ENCODE peak calls at places on chromosomes 13 and 19, in four cellular contexts. R, B, Z and T are unnamed samples. For H4K20me1, the result is how much of the 10 kb centered on the place peaks cover.

GRCh38 chr19:50719566-50719965 is at the start of gene SHANK1:
- DNase-seq in Z (no peak), R (no peak), B (peak), T (peak)

GRCh38 chr13:22926176-22927007 is 254.4 kb upstream of the SGCG start:
- DNase-seq in R (no peak), B (peak), Z (no peak), T (peak)

GRCh38 chr13:107847406-107847805 is 367.9 kb downstream of the LIG4 start:
- DNase-seq in R (no peak), Z (no peak), B (no peak), T (peak)

GRCh38 chr19:17953316-17953801 is 13.5 kb upstream of the KCNN1 start:
- DNase-seq in B (no peak), Z (no peak), R (no peak), T (no peak)

GRCh38 chr13:66994097-66994496 is 236.0 kb downstream of the PCDH9 start:
- DNase-seq in Z (no peak), R (peak), B (peak), T (peak)

GRCh38 chr13:77533875-77534788 is 1.4 kb upstream of the SCEL start:
- DNase-seq in R (no peak), Z (no peak), B (no peak), T (peak)

GRCh38 chr19:15251749-15252397 is 19.6 kb upstream of the EPHX3 start:
- DNase-seq in B (peak), Z (no peak), R (peak), T (peak)

GRCh38 chr19:17329061-17329767 is 5.4 kb downstream of the ANO8 start:
- DNase-seq in Z (no peak), R (no peak), B (no peak), T (peak)

GRCh38 chr13:102401305-102401704 is 543 bp downstream of the FGF14 start:
- DNase-seq in B (no peak), Z (no peak), R (no peak), T (no peak)

GRCh38 chr19:29576761-29577661 is 29.1 kb upstream of the POP4 start:
- DNase-seq in B (no peak), R (no peak), Z (peak), T (no peak)

GRCh38 chr13:91346848-91347211 is 657 bp upstream of the MIR17HG start:
- DNase-seq in B (peak), R (no peak), Z (peak), T (peak)

GRCh38 chr13:102903659-102904407 is 58.0 kb downstream of the ERCC5 start:
- DNase-seq in R (no peak), B (peak), Z (no peak), T (peak)

GRCh38 chr19:48913114-48913513 is 13.0 kb downstream of the NUCB1 start:
- DNase-seq in B (no peak), R (no peak), Z (no peak), T (peak)

GRCh38 chr13:85503797-85504196 is 295.4 kb downstream of the SLITRK6 start:
- DNase-seq in B (no peak), Z (no peak), R (no peak), T (no peak)

GRCh38 chr19:55188620-55189019 is 8.5 kb upstream of the SYT5 start:
- DNase-seq in R (no peak), Z (no peak), B (peak), T (no peak)

GRCh38 chr19:16062789-16063188 is 13.5 kb upstream of the TPM4 start:
- DNase-seq in Z (no peak), B (peak), R (no peak), T (peak)

GRCh38 chr13:83819611-83820010 is 62.7 kb downstream of the SLITRK1 start:
- DNase-seq in R (no peak), Z (no peak), B (no peak), T (no peak)

GRCh38 chr13:27667946-27668345 is 46.3 kb downstream of the POLR1D start:
- DNase-seq in B (peak), R (no peak), Z (no peak), T (no peak)

GRCh38 chr19:3575260-3575741 is 2.6 kb downstream of the HMG20B start:
- DNase-seq in B (no peak), Z (no peak), R (peak), T (peak)

GRCh38 chr13:100707818-100708740 is 33.5 kb upstream of the TMTC4 start:
- DNase-seq in R (no peak), Z (no peak), B (no peak), T (no peak)

GRCh38 chr19:40165362-40165937 is 25.8 kb upstream of the MAP3K10 start:
- DNase-seq in Z (no peak), R (peak), B (peak), T (peak)

GRCh38 chr19:28595722-28596121 is 617.2 kb downstream of the UQCRFS1 start:
- DNase-seq in R (no peak), B (no peak), Z (no peak), T (no peak)

GRCh38 chr13:113327391-113327765 is 30.3 kb downstream of the LAMP1 start:
- DNase-seq in B (no peak), Z (no peak), R (no peak), T (no peak)

GRCh38 chr19:35601971-35602370 is 10.6 kb upstream of the HAUS5 start:
- DNase-seq in Z (no peak), R (no peak), B (no peak), T (no peak)

DNA sequence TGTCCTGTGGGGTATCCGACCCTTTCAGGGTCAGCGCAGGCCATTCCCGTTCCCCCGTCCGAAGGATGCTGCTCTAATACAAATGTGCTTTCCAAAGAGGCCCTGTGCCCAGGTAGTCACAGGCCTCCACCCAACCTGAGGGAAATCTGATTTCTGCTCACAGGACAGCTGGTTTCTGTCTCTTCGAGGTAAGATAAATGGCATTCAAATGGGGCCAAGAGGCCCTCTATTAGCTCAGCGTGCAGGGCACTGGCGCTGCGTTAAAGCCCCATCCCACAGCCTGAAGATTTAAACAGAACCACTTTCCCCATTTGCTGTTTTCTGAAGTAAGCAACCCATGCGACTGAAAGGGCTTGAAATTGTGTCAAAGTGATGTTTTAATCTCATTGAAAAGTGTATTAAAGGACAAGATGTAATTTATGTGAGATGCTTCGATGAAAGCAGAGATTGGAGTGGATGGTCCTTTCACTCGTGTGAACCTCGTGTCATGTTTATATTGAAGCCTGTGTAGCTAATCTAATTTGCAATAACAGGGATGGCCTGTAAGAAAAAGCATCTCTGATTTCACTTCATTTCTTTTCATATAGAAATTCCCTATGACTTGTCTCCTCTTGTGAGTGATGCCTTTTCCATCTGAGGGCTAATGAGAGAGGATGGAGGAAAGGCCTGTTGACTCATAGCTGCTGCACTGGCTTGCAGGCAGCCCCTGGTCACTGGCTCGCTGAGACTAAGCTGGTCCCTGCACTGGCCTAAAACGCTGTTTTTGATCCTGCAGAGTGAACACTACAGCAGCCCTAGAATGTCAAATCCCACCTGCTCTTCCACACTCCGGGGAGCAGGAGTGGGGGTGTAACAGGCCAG is 7.3 kb upstream of the SOX1 start:
- DNase-seq in B (no peak), Z (no peak), R (no peak), T (no peak)
- H4K20me1 ChIP-seq in B (under half), Z (under half), R (under half), T (under half)

DNA sequence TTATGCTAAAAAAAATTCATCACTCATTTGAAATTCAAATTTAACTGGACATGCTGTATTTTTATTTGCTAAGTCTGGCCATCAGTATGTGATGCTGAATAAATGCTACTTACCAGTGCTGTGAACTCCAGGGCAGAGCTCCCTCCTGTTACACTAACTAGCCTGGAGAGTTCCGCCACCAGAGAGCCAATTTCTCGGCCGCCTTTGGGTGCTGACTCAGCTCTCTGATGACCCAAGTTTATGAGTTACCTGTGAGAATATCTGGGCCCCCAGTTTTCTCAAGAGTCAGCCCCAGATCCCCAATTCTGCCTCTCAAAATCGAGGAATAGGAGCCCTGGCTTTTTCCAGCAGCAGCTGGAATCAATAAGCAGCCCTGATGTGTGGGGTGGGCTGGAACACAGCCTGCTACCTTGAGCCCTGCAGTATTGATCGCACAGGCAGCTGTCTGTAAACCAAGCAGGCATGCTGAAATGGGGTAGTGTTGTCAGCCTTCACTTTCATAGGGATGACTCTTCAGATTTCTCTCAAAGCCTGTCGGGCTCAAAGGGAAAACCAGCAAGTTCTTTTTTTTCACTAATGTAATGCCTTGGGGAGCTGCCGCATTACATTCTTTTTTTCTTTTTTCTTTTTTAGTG is 113.7 kb downstream of the DNAJC15 start:
- DNase-seq in B (no peak), R (peak), Z (no peak), T (peak)
- TF ChIP-seq JUNB in B (no peak), R (no peak), Z (no peak), T (no peak)

DNA sequence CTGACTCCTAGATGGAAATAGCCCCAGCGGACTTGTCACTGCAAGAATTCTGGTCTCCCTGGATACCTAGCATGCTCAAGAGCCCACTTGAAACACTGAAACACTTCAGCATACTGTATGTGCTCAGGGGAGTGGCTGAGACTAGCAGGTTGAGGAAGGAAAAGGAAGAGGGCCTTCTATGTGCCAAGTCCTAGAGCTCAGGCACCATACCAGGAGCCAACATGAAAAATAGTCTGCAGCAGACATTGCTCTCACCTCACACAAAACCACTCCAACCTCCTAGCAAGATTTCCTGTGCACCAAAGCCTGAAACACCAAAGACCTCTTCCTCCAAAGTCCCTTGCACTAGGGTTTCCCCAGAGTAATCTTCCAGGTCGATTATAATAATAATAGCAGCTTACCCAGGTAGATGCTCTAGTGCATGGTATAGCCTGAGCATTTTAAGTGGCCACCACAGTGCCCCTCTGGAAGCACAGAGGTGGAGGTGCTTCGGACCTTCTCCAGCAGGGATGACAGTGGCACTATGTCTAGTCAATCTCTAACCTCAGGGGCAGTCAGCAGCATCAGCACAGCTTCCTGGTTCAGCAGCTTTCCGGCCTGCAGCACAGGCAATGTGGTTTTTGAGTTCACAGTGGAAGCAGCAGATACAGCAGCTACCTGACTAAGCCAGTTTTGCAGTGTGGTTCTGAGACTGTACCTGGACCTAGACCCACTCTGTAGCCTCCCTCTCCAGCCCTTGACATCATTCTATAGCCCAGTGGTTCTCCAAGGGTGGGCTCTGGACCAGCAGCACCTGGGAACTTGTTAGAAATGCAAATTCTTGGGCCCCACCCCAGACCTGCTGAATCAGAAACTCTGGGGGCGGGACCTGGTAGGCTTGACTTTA is 45.6 kb upstream of the UBE2L5 start:
- DNase-seq in R (no peak), B (no peak), Z (peak), T (peak)
- H3K4me2 ChIP-seq in R (no peak), B (no peak), Z (peak), T (peak)

GRCh38 chr19:34189199-34189916 is 17.1 kb downstream of the LSM14A start:
- DNase-seq in Z (no peak), B (no peak), R (no peak), T (no peak)
- H4K20me1 ChIP-seq in Z (under half), B (under half), R (half or more), T (under half)

GRCh38 chr19:46073268-46073922 is 32.6 kb upstream of the IGFL4 start:
- DNase-seq in R (no peak), Z (no peak), B (no peak), T (no peak)

GRCh38 chr19:46068345-46069258 is 27.8 kb upstream of the IGFL4 start:
- DNase-seq in B (no peak), R (peak), Z (no peak), T (no peak)

GRCh38 chr19:46065486-46065885 is 24.7 kb upstream of the IGFL4 start:
- DNase-seq in R (no peak), B (no peak), Z (no peak), T (no peak)

GRCh38 chr19:46067691-46068090 is 26.9 kb upstream of the IGFL4 start:
- DNase-seq in R (no peak), B (no peak), Z (no peak), T (no peak)

DNA sequence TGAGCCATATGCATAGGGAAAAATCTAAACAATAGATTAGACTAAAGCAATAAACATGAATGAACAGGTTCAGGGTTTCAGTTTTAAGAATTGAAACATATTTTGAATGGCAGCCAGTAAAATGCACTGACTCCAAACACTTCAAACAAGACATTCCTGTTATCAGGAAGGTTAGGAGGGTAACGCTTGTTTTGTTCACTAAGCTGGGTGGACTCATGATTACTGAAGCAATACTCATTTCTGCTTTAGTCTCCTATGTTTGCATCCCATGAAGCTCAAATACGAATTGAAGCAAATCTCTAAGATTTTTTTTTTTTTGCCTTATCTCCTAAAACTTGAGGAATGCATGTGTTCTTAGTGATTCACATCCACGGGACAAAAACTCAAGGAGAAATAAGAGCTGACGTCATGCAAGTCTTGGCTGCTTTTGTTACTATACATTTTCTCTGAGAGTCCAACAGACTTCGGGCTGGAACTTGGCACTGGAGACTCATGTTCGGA is 29.1 kb upstream of the IGFL4 start:
- DNase-seq in B (no peak), Z (no peak), R (peak), T (no peak)
- TF ChIP-seq JUNB in B (no peak), Z (no peak), R (no peak), T (no peak)

GRCh38 chr13:33493672-33494365 is 208.3 kb upstream of the STARD13 start:
- DNase-seq in Z (no peak), R (no peak), B (no peak), T (no peak)

GRCh38 chr13:33490461-33491327 is 205.1 kb upstream of the STARD13 start:
- DNase-seq in B (peak), R (no peak), Z (no peak), T (peak)

GRCh38 chr13:33497146-33497845 is 211.7 kb upstream of the STARD13 start:
- DNase-seq in B (no peak), R (no peak), Z (no peak), T (no peak)

GRCh38 chr13:33494596-33495214 is 209.2 kb upstream of the STARD13 start:
- DNase-seq in R (peak), Z (no peak), B (peak), T (peak)

GRCh38 chr13:33496336-33496735 is 210.8 kb upstream of the STARD13 start:
- DNase-seq in Z (no peak), R (no peak), B (no peak), T (no peak)
- H3K4me2 ChIP-seq in Z (no peak), R (no peak), B (no peak), T (no peak)

GRCh38 chr19:6227156-6227940 is 52.4 kb downstream of the MLLT1 start:
- DNase-seq in R (no peak), Z (no peak), B (no peak), T (no peak)
- H4K20me1 ChIP-seq in R (under half), Z (under half), B (under half), T (under half)

DNA sequence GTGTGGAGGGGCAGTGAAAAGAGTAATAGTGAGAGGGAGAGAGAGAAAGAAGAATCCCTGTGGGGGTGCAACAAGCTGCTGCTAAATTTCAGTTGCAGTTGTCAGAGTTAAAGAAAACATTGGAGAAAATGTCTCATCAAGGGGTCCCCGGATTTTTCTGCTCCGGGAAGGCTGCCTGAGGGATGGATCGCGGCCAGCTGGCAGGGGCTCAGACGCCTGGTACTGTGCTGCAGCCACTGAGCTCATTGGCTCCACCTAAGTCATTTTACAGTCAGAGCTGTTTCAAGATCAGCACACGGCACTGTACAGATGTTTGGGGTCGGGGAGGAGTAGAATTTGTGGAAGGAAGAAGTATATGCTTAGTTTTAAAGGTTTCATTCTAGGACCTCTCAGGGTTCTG is 106.2 kb downstream of the SHISA2 start:
- DNase-seq in R (no peak), Z (no peak), B (no peak), T (no peak)
- TF ChIP-seq JUNB in R (no peak), Z (no peak), B (no peak), T (no peak)

DNA sequence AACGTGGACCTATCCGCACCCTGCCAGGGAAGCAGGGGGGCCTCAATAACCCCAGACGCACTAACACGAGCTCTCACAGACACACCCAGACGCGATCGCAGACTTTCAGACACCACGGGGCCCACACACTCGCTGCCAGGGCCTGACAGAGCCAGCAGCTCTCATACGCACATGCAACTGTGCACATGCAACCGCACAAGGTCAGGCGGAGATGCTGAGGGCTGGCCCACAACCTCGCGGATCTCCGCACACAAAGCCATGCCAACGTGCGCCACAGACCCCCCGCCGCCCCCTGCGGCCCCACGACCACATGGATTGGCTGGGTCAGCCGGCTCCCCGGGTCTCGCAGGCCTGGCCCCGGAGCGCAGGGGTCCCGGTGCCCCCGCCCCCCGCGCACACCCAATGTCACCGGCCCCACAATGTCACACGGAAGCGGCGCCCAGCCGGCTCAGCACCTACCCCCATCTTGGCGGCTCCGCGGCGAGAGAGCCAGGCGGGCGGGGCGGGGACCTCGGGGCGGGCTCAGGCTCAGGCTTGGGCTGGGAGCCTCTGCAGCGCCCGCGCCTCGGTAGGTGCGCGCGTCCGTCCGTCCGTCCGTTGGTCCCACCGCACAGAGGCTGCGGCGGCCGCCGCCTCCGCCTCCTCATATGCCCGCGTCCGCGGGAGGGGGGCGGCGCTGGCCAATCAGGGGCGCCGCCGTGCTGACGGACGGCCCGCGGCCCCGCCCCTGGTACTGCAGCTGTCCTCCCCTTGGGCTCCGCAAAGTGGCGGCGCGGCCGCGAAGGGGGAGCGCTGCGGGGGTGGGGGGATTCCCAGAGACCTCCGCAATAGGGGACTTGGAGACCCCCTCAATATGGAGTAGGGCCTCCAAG is at the start of gene ATP1A3:
- DNase-seq in R (no peak), B (peak), Z (no peak), T (peak)
- H3K4me2 ChIP-seq in R (peak), B (peak), Z (peak), T (peak)